ENCODE peak calls at places on chromosomes 13 and 19, in six cellular contexts. I, X, H, K, D and L are unnamed samples. For H3K4me1, the result is how much of the 10 kb centered on the place peaks cover.

GRCh38 chr19:20423381-20424207 is 142.0 kb downstream of the ZNF737 start:
- DNase-seq in I (peak), X (peak), H (peak), K (no peak), D (peak), L (no peak)

GRCh38 chr13:23322353-23323336 is 110.9 kb downstream of the SACS start:
- DNase-seq in I (no peak), X (no peak), H (no peak), K (no peak), D (no peak), L (no peak)

GRCh38 chr13:101026736-101027398 is 352.3 kb upstream of the TMTC4 start:
- DNase-seq in I (no peak), X (no peak), H (no peak), K (no peak), D (no peak), L (no peak)

GRCh38 chr13:78862460-78862859 is 203.5 kb upstream of the OBI1 start:
- DNase-seq in I (no peak), X (no peak), H (no peak), K (no peak), D (no peak), L (no peak)

GRCh38 chr19:38734176-38734425 is 10.2 kb downstream of the CAPN12 start:
- DNase-seq in I (no peak), X (no peak), H (no peak), K (no peak), D (no peak), L (no peak)

GRCh38 chr19:41408256-41408655 is 10.6 kb downstream of the BCKDHA start:
- DNase-seq in I (no peak), X (no peak), H (no peak), K (no peak), D (no peak), L (no peak)

GRCh38 chr19:1774999-1775772 is 21.9 kb downstream of the ONECUT3 start:
- DNase-seq in I (no peak), X (no peak), H (no peak), K (no peak), D (no peak), L (no peak)

GRCh38 chr19:8506402-8506957 is 4.0 kb upstream of the PRAM1 start:
- DNase-seq in I (no peak), X (peak), H (no peak), K (no peak), D (no peak), L (no peak)

GRCh38 chr19:38730731-38731589 is 13.3 kb downstream of the CAPN12 start:
- DNase-seq in I (peak), X (no peak), H (no peak), K (no peak), D (no peak), L (no peak)

GRCh38 chr19:47608908-47609879 is at the start of gene BICRA:
- DNase-seq in I (peak), X (peak), H (peak), K (peak), D (peak), L (no peak)

GRCh38 chr19:34317311-34317927 is 47.6 kb upstream of the GPI start:
- DNase-seq in I (no peak), X (no peak), H (no peak), K (no peak), D (no peak), L (no peak)

GRCh38 chr19:3720533-3720917 is 12.3 kb downstream of the TJP3 start:
- DNase-seq in I (no peak), X (peak), H (no peak), K (peak), D (no peak), L (no peak)

GRCh38 chr19:35773020-35773809 is 2.1 kb upstream of the ARHGAP33 start:
- DNase-seq in I (no peak), X (no peak), H (no peak), K (peak), D (no peak), L (no peak)

GRCh38 chr13:35139591-35139990 is 197.5 kb downstream of the NBEA start:
- DNase-seq in I (no peak), X (no peak), H (no peak), K (no peak), D (no peak), L (no peak)

GRCh38 chr13:109862627-109863026 is 76.2 kb upstream of the IRS2 start:
- DNase-seq in I (no peak), X (no peak), H (no peak), K (no peak), D (no peak), L (no peak)

GRCh38 chr19:50688766-50689165 is 30.8 kb downstream of the SHANK1 start:
- DNase-seq in I (no peak), X (no peak), H (no peak), K (no peak), D (no peak), L (no peak)

GRCh38 chr19:51272183-51272817 is 21.4 kb downstream of the SIGLECL1 start:
- DNase-seq in I (no peak), X (no peak), H (no peak), K (no peak), D (no peak), L (no peak)

GRCh38 chr13:44934724-44935123 is 54.5 kb downstream of the NUFIP1 start:
- DNase-seq in I (no peak), X (no peak), H (no peak), K (no peak), D (no peak), L (no peak)

GRCh38 chr19:27718262-27718661 is 1494.7 kb downstream of the UQCRFS1 start:
- DNase-seq in I (no peak), X (no peak), H (no peak), K (no peak), D (no peak), L (no peak)

GRCh38 chr19:6580313-6580712 is 10.6 kb downstream of the CD70 start:
- DNase-seq in I (no peak), X (no peak), H (no peak), K (peak), D (no peak), L (no peak)

GRCh38 chr19:30516586-30516985 is 144.4 kb downstream of the ZNF536 start:
- DNase-seq in I (no peak), X (no peak), H (no peak), K (no peak), D (no peak), L (no peak)
- H3K4me1 ChIP-seq in I (under half), X (under half), H (under half), K (under half), D (under half), L (under half)

DNA sequence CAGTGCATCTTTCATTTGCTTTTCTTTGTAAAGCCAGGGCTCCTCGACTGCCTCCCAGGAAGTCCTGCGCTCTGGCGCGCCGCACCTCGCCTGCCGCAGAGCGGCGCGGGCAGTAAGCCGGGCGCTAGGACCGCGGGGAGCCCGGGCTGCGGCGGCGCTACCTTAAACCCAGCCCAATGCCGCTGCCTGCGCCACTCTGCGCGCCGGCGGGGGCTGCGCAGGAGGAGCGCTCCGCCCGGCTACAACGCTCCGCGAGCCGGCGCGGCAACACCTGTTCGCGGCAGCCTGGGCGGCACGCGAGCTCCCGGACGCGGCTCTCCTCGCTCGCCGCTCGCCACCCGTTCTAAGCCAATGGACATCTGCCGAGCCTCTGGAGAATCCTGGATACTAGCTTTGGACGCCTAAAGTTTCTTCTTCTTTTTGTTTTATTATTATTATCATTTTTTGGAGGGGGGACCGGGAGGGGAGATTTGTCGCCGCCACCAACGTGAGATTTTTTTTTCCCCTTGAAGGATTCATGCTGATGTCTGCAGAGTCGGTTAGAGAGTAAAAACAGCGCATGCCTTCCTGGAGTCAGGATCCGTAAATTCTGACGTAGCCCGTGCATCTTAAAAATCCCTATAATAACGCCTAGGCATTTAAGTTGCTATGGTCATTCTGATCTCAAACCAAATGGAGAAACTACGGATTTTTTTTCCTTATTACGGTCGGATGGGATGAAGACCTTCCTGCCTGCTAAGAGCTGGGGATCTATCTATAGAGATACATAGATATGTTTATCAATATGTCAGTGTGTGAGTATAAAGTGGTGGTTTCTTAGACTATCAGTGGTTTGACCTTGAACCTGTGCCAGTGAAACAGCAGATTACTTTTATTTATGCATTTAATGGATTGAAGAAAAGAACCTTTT is at the start of gene FGF9:
- DNase-seq in I (peak), X (peak), H (peak), K (peak), D (peak), L (no peak)
- H3K27ac ChIP-seq in I (no peak), X (no peak), H (peak), K (peak), D (peak), L (peak)

DNA sequence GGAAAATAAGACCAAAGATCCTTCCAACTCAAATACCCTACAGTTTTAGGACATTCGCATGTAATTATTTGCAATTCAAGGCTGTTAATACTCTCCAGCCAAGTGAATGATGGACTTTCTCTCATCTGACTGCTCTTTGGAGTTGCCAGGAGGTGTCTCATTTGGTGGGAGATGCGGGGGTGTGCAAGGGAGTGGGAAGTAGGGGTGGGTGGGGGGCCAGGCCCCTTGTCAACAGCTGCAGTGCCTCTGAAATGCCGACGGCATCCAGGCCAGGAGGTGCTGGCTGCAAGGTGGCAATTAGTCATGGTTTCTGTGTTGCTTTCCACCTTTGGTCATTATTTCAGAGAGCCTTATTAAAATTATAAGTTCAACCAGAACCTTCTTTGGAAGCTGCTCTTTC is 121.5 kb downstream of the KL start:
- DNase-seq in I (no peak), X (no peak), H (no peak), K (no peak), D (no peak), L (no peak)
- H3K4me3 ChIP-seq in I (no peak), X (no peak), H (no peak), K (no peak), D (no peak), L (no peak)

DNA sequence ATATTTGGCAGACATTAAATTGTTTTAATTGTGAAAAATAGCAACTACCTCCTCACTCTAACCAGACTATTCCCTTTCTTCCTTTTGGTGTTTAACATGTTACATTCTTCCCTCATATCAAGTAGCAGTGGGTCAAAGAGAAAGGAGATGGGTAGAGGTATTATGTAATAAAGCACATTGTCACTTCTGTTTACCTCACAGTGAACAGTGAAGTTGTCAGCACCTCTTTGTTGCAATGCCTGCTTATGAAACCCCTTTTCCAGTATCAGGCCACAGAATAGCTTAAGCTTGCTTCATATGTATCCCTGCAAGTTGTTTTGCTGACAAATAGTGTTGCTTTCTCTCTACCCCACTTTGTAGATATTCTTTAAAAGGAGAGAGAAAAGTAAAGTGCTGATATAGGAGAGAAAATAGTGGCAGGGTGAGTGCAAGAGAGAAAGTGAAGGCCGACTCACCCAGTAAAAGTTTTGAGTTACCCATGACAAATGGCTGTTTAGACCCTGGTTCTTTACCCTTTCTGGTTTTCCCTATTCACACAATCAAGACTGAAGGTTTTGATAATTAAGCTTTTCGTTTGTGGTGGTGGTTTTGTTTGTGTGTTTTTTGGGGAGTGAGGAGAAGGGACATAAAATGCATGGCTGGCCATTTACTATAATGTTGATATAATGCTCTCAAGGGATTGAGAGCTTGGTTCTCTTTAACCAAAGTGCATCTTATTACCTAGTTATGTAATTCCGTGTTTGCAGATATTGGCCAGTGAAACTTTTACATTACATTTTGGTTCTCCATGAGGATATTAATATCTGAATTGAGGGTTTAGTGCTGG is 3.7 kb downstream of the ITM2B start:
- DNase-seq in I (no peak), X (no peak), H (no peak), K (no peak), D (no peak), L (no peak)
- H3K4me1 ChIP-seq in I (under half), X (under half), H (under half), K (under half), D (under half), L (half or more)

DNA sequence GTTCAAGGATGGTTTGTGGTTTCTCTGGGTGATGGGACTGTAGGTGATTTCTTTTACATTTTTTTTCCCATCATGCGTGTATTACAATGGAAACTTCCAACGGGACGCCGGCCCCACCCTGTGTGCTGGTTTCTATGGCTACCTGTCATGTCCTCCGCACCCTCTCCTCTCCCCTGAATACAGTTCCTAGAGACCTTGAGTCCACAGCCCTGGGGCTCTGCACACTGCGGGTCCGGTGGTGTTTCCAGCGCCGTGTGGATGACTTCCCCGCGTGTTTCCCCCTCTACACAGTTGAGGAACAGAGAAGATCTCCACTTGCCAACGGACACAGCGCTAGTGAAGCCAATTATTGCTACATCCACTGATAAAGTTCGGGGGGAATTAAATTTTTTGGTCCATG is 39.1 kb upstream of the GAS6 start:
- DNase-seq in I (no peak), X (no peak), H (no peak), K (no peak), D (no peak), L (no peak)
- H3K27ac ChIP-seq in I (no peak), X (no peak), H (no peak), K (no peak), D (no peak), L (no peak)